ENCODE peak calls at places on chromosomes 3 and 15, in eight cellular contexts. X is foreskin fibroblast; L is WTC11; Z is testis; A is lower lobe of right lung; O is body of pancreas; D is CD8-positive, alpha-beta T cell; N is psoas muscle. T is an unnamed sample.

GRCh38 chr3:151322549-151322948 is 5.9 kb upstream of the GPR87 start:
- DNase-seq in X (no peak), L (no peak), Z (no peak), A (no peak), O (no peak), D (no peak), N (no peak), T (no peak)

GRCh38 chr3:30511524-30512278 is 94.7 kb upstream of the TGFBR2 start:
- DNase-seq in X (peak; percentile 98), L (no peak), Z (no peak), A (peak; percentile 52), O (no peak), D (no peak), N (peak; percentile 20), T (no peak)

GRCh38 chr3:146035366-146035765 is 125.6 kb downstream of the PLOD2 start:
- DNase-seq in X (peak; percentile 12), L (no peak), Z (no peak), A (no peak), O (no peak), D (no peak), N (no peak), T (no peak)

GRCh38 chr3:143596957-143597642 is 251.2 kb downstream of the SLC9A9 start:
- DNase-seq in X (no peak), L (peak; percentile 14), Z (peak; percentile 72), A (no peak), O (no peak), D (no peak), N (no peak), T (no peak)

GRCh38 chr15:20349774-20350498 is 191.7 kb downstream of the GOLGA6L6 start:
- DNase-seq in X (no peak), L (peak; percentile 7), Z (no peak), A (peak; percentile 62), O (peak; percentile 11), D (no peak), N (peak; percentile 22), T (no peak)

GRCh38 chr15:66831289-66831688 is 129.3 kb downstream of the SMAD6 start:
- DNase-seq in X (no peak), L (no peak), Z (no peak), A (no peak), O (no peak), D (no peak), N (no peak), T (no peak)

GRCh38 chr15:69478259-69478687 is 25.7 kb downstream of the RPLP1 start:
- DNase-seq in X (peak; percentile 59), L (peak; percentile 84), Z (peak; percentile 75), A (peak; percentile 69), O (peak; percentile 54), D (peak; percentile 47), N (peak; percentile 34), T (peak; percentile 49)

GRCh38 chr3:17033516-17034168 is 148.9 kb downstream of the PLCL2 start:
- DNase-seq in X (peak; percentile 26), L (no peak), Z (no peak), A (no peak), O (no peak), D (peak; percentile 21), N (no peak), T (no peak)

GRCh38 chr3:11136871-11137626 is 17.2 kb upstream of the HRH1 start:
- DNase-seq in X (peak; percentile 90), L (no peak), Z (peak; percentile 68), A (no peak), O (no peak), D (no peak), N (peak; percentile 78), T (no peak)

GRCh38 chr15:58521293-58521991 is 89.7 kb downstream of the LIPC start:
- DNase-seq in X (peak; percentile 67), L (peak; percentile 36), Z (peak; percentile 45), A (peak; percentile 77), O (peak; percentile 52), D (no peak), N (peak; percentile 46), T (no peak)

GRCh38 chr3:142888484-142889262 is at the start of gene PCOLCE2:
- DNase-seq in X (peak; percentile 49), L (peak; percentile 69), Z (peak; percentile 21), A (peak; percentile 55), O (peak; percentile 13), D (no peak), N (peak; percentile 46), T (peak; percentile 17)

GRCh38 chr3:186680869-186681268 is 15.1 kb downstream of the HRG start:
- DNase-seq in X (no peak), L (no peak), Z (no peak), A (no peak), O (no peak), D (no peak), N (no peak), T (no peak)

GRCh38 chr15:73564255-73564654 is 68.9 kb downstream of the NPTN start:
- DNase-seq in X (peak; percentile 74), L (no peak), Z (no peak), A (no peak), O (no peak), D (no peak), N (no peak), T (no peak)

GRCh38 chr3:107545680-107546120 is 22.9 kb downstream of the BBX start:
- DNase-seq in X (peak; percentile 19), L (no peak), Z (no peak), A (no peak), O (no peak), D (no peak), N (no peak), T (no peak)

GRCh38 chr3:44915702-44916438 is 41.5 kb downstream of the TGM4 start:
- DNase-seq in X (peak; percentile 29), L (no peak), Z (no peak), A (no peak), O (no peak), D (no peak), N (no peak), T (no peak)

GRCh38 chr15:35912196-35912595 is 366.2 kb upstream of the DPH6 start:
- DNase-seq in X (peak; percentile 11), L (no peak), Z (no peak), A (no peak), O (no peak), D (no peak), N (no peak), T (no peak)

GRCh38 chr15:101114610-101115009 is 137.2 kb downstream of the CHSY1 start:
- DNase-seq in X (no peak), L (no peak), Z (no peak), A (no peak), O (no peak), D (no peak), N (no peak), T (no peak)

GRCh38 chr15:101115318-101115886 is 136.4 kb downstream of the CHSY1 start:
- DNase-seq in X (no peak), L (no peak), Z (no peak), A (no peak), O (no peak), D (no peak), N (no peak), T (no peak)

GRCh38 chr15:101114146-101114545 is 137.7 kb downstream of the CHSY1 start:
- DNase-seq in X (no peak), L (no peak), Z (no peak), A (no peak), O (no peak), D (no peak), N (no peak), T (no peak)

GRCh38 chr15:101116681-101116976 is 135.2 kb downstream of the CHSY1 start:
- DNase-seq in X (no peak), L (no peak), Z (no peak), A (no peak), O (no peak), D (no peak), N (no peak), T (no peak)

GRCh38 chr15:101115887-101116680 is 135.8 kb downstream of the CHSY1 start:
- DNase-seq in X (peak; percentile 79), L (no peak), Z (peak; percentile 61), A (peak; percentile 77), O (no peak), D (no peak), N (peak; percentile 65), T (no peak)
- TF ChIP-seq CTCF in X (no peak), L (no peak), Z (no peak), A (no peak), O (no peak), D (no peak), N (no peak), T (no peak)

DNA sequence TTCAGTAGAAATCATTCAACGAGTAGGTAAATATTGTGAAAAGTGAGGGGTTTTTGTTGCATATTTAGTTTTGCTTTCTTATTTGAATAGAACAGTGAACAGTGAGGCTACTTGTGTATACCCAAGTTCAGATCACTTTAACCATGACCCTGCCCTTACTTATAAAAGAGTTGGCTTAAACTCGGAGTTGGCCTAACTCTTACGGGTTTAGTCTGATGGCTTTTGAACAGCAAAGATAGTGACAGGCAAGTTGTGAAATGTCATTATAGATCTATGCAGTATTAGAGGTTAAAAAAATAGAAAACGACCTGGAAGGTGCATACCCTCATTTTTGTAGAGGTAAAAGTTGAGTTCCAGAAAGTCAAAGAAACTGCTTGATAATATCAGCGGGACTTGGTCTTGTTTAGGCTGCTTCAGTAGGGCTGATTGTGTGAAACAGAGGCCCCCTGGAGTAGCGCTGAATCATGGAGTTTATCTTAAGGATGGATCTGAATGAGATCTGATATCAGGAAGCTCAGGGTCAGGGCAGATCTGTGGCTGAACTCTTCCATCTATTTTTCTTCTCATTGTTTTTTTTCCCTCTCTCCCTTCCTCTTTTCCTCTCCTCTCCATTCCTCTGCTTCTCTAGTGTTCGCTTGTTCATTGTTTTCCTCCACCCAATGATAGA is 359.8 kb downstream of the LPP start:
- DNase-seq in X (no peak), L (no peak), Z (no peak), A (no peak), O (no peak), D (no peak), N (no peak), T (no peak)
- TF ChIP-seq CTCF in X (no peak), L (no peak), Z (no peak), A (no peak), O (no peak), D (no peak), N (no peak), T (no peak)

DNA sequence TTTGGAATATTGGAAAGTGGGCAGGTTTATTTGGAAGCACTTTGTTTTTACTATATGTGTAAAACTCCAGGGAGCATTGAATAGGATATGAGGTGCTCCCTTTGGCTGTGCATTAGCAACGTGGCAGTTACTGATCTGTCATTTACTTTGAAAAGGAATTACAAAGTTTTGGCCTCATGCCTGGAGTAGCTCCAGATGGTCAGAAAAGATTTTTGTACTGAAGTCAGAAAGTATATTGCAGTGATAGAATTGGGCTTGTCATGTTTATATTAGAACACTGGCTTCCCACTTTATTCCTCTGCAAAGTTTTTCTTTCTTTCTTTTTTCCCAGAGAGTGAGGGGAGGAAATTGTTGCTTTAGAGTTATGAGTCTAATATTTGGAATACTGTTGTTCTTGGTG is 26.2 kb downstream of the FNDC3B start:
- DNase-seq in X (peak; percentile 86), L (no peak), Z (no peak), A (no peak), O (peak; percentile 45), D (no peak), N (no peak), T (no peak)
- TF ChIP-seq CTCF in X (no peak), L (no peak), Z (no peak), A (no peak), O (no peak), D (no peak), N (no peak), T (no peak)

DNA sequence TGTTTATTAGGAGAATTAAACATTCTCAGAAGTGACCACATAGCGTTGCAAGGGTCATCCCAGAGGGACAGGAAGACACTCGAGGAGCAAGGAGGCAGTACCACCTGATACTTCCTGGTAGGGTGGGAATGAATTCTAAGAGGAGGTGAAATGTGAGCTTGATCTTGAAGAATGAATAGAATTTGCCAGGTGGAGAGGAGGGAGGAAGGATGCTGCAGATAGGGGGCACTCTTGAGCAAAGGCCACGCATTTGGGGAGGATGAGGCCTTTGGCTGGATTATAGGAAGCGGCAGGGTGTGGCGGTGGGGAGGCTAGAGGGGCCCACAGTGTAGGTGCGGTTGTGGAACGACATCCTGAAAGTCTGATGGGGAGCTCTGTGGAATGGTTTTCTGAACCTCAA is 33.5 kb downstream of the CHCHD6 start:
- DNase-seq in X (no peak), L (peak; percentile 51), Z (no peak), A (no peak), O (no peak), D (no peak), N (no peak), T (no peak)
- TF ChIP-seq CTCF in X (no peak), L (peak; percentile 36), Z (no peak), A (peak; percentile 9), O (no peak), D (no peak), N (no peak), T (no peak)